ENCODE peak calls at places on chromosome 5, in six cellular contexts. One of them, this sample, is unnamed.

GRCh38 chr5:74028976-74029375 is 403.0 kb downstream of the ARHGEF28 start:
- DNase-seq in A549: no peak
- DNase-seq in esophagus squamous epithelium: no peak
- DNase-seq in IMR-90: no peak
- DNase-seq in gastrocnemius medialis: no peak
- DNase-seq in right lobe of liver: no peak
- DNase-seq in this sample: no peak

GRCh38 chr5:64883912-64884311 is 115.2 kb downstream of the CWC27 start:
- DNase-seq in A549: no peak
- DNase-seq in esophagus squamous epithelium: no peak
- DNase-seq in IMR-90: peak
- DNase-seq in gastrocnemius medialis: no peak
- DNase-seq in right lobe of liver: no peak
- DNase-seq in this sample: no peak

GRCh38 chr5:3836528-3836927 is 240.9 kb downstream of the IRX1 start:
- DNase-seq in A549: no peak
- DNase-seq in esophagus squamous epithelium: no peak
- DNase-seq in IMR-90: no peak
- DNase-seq in gastrocnemius medialis: no peak
- DNase-seq in right lobe of liver: no peak
- DNase-seq in this sample: no peak

GRCh38 chr5:38535281-38535750 is 21.1 kb downstream of the LIFR start:
- DNase-seq in A549: no peak
- DNase-seq in esophagus squamous epithelium: no peak
- DNase-seq in IMR-90: no peak
- DNase-seq in gastrocnemius medialis: peak
- DNase-seq in right lobe of liver: no peak
- DNase-seq in this sample: no peak

GRCh38 chr5:133487093-133487492 is 125.2 kb downstream of the FSTL4 start:
- DNase-seq in A549: no peak
- DNase-seq in esophagus squamous epithelium: no peak
- DNase-seq in IMR-90: no peak
- DNase-seq in gastrocnemius medialis: no peak
- DNase-seq in right lobe of liver: no peak
- DNase-seq in this sample: no peak

GRCh38 chr5:75049581-75050274 is 2.6 kb downstream of the GCNT4 start:
- DNase-seq in A549: peak
- DNase-seq in esophagus squamous epithelium: no peak
- DNase-seq in IMR-90: peak
- DNase-seq in gastrocnemius medialis: no peak
- DNase-seq in right lobe of liver: no peak
- DNase-seq in this sample: no peak

GRCh38 chr5:139845846-139846681 is 50.5 kb downstream of the PSD2 start:
- DNase-seq in A549: no peak
- DNase-seq in esophagus squamous epithelium: no peak
- DNase-seq in IMR-90: no peak
- DNase-seq in gastrocnemius medialis: no peak
- DNase-seq in right lobe of liver: peak
- DNase-seq in this sample: no peak

GRCh38 chr5:21173526-21173925 is 1185.5 kb upstream of the CDH18 start:
- DNase-seq in A549: no peak
- DNase-seq in esophagus squamous epithelium: no peak
- DNase-seq in IMR-90: no peak
- DNase-seq in gastrocnemius medialis: no peak
- DNase-seq in right lobe of liver: no peak
- DNase-seq in this sample: no peak

GRCh38 chr5:169637856-169638190 is 748 bp downstream of the DOCK2 start:
- DNase-seq in A549: no peak
- DNase-seq in esophagus squamous epithelium: no peak
- DNase-seq in IMR-90: no peak
- DNase-seq in gastrocnemius medialis: no peak
- DNase-seq in right lobe of liver: peak
- DNase-seq in this sample: no peak

GRCh38 chr5:98248949-98249348 is 524.5 kb upstream of the RGMB start:
- DNase-seq in A549: no peak
- DNase-seq in esophagus squamous epithelium: no peak
- DNase-seq in IMR-90: peak
- DNase-seq in gastrocnemius medialis: no peak
- DNase-seq in right lobe of liver: no peak
- DNase-seq in this sample: no peak

GRCh38 chr5:126520593-126520953 is 74.4 kb downstream of the ALDH7A1 start:
- DNase-seq in A549: no peak
- DNase-seq in esophagus squamous epithelium: no peak
- DNase-seq in IMR-90: no peak
- DNase-seq in gastrocnemius medialis: no peak
- DNase-seq in right lobe of liver: no peak
- DNase-seq in this sample: no peak

GRCh38 chr5:126523818-126524522 is 71.0 kb downstream of the ALDH7A1 start:
- DNase-seq in A549: no peak
- DNase-seq in esophagus squamous epithelium: no peak
- DNase-seq in IMR-90: peak
- DNase-seq in gastrocnemius medialis: no peak
- DNase-seq in right lobe of liver: no peak
- DNase-seq in this sample: no peak

GRCh38 chr5:126519637-126520592 is 75.1 kb downstream of the ALDH7A1 start:
- DNase-seq in A549: no peak
- DNase-seq in esophagus squamous epithelium: no peak
- DNase-seq in IMR-90: peak
- DNase-seq in gastrocnemius medialis: peak
- DNase-seq in right lobe of liver: no peak
- DNase-seq in this sample: no peak

GRCh38 chr5:126516852-126517251 is 78.2 kb downstream of the ALDH7A1 start:
- DNase-seq in A549: no peak
- DNase-seq in esophagus squamous epithelium: no peak
- DNase-seq in IMR-90: peak
- DNase-seq in gastrocnemius medialis: no peak
- DNase-seq in right lobe of liver: no peak
- DNase-seq in this sample: no peak

GRCh38 chr5:126521130-126521529 is 73.9 kb downstream of the ALDH7A1 start:
- DNase-seq in A549: no peak
- DNase-seq in esophagus squamous epithelium: no peak
- DNase-seq in IMR-90: no peak
- DNase-seq in gastrocnemius medialis: no peak
- DNase-seq in right lobe of liver: no peak
- DNase-seq in this sample: no peak
- TF ChIP-seq POLR2A in A549: no peak
- TF ChIP-seq POLR2A in esophagus squamous epithelium: no peak
- TF ChIP-seq POLR2A in IMR-90: no peak
- TF ChIP-seq POLR2A in gastrocnemius medialis: no peak
- TF ChIP-seq POLR2A in right lobe of liver: no peak
- TF ChIP-seq POLR2A in this sample: no peak

DNA sequence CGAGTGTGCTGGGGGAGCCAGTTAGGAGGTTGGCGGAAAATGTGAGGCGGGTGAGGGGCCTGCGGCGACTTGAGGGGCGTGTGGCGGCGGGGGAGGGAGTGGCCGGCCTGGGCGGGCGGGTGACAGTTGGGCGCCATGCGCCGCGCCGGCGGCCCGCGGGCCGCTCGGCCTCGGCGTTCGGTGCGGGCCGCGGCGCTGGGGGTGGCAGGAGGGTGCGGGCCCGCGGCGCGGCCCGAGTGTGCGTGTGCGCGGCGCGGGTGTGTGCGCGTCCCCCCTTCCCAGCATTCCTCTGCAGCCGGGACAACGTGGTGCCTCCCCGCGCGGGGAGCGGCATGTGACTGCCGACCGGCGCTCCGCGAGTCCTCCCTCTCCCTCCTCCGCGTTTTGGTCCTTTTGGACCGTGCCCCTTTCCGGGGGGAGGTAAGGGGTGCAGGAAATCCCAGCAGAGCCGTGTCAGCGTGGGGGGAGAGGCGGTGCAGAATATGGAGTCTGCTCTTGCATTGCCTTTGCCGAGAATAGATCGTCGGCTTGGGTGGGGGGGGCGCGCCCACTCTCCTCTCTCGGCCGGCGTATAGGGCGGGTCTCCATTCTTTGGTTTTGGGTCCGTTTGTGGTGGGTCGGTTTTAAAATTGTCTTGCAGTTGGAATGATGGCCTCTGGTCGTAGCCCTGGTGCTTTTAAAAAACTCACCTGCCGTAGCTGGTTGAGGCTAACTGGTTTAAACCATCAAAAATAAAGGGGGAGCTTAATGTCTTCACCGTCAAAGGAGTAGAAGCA is 1.9 kb downstream of the LARP1 start:
- DNase-seq in A549: no peak
- DNase-seq in esophagus squamous epithelium: no peak
- DNase-seq in IMR-90: peak
- DNase-seq in gastrocnemius medialis: peak
- DNase-seq in right lobe of liver: peak
- DNase-seq in this sample: no peak
- TF ChIP-seq POLR2A in A549: no peak
- TF ChIP-seq POLR2A in esophagus squamous epithelium: no peak
- TF ChIP-seq POLR2A in IMR-90: no peak
- TF ChIP-seq POLR2A in gastrocnemius medialis: peak
- TF ChIP-seq POLR2A in right lobe of liver: no peak
- TF ChIP-seq POLR2A in this sample: no peak

GRCh38 chr5:126595486-126596083 is 566 bp upstream of the ALDH7A1 start:
- DNase-seq in A549: no peak
- DNase-seq in esophagus squamous epithelium: no peak
- DNase-seq in IMR-90: peak
- DNase-seq in gastrocnemius medialis: no peak
- DNase-seq in right lobe of liver: no peak
- DNase-seq in this sample: no peak

GRCh38 chr5:126594077-126594476 is 942 bp downstream of the ALDH7A1 start:
- DNase-seq in A549: no peak
- DNase-seq in esophagus squamous epithelium: no peak
- DNase-seq in IMR-90: peak
- DNase-seq in gastrocnemius medialis: no peak
- DNase-seq in right lobe of liver: no peak
- DNase-seq in this sample: no peak

GRCh38 chr5:126591549-126591948 is 3.5 kb downstream of the ALDH7A1 start:
- DNase-seq in A549: no peak
- DNase-seq in esophagus squamous epithelium: no peak
- DNase-seq in IMR-90: no peak
- DNase-seq in gastrocnemius medialis: no peak
- DNase-seq in right lobe of liver: no peak
- DNase-seq in this sample: no peak

GRCh38 chr5:126597156-126597555 is 2.1 kb upstream of the ALDH7A1 start:
- DNase-seq in A549: peak
- DNase-seq in esophagus squamous epithelium: no peak
- DNase-seq in IMR-90: peak
- DNase-seq in gastrocnemius medialis: no peak
- DNase-seq in right lobe of liver: no peak
- DNase-seq in this sample: no peak

DNA sequence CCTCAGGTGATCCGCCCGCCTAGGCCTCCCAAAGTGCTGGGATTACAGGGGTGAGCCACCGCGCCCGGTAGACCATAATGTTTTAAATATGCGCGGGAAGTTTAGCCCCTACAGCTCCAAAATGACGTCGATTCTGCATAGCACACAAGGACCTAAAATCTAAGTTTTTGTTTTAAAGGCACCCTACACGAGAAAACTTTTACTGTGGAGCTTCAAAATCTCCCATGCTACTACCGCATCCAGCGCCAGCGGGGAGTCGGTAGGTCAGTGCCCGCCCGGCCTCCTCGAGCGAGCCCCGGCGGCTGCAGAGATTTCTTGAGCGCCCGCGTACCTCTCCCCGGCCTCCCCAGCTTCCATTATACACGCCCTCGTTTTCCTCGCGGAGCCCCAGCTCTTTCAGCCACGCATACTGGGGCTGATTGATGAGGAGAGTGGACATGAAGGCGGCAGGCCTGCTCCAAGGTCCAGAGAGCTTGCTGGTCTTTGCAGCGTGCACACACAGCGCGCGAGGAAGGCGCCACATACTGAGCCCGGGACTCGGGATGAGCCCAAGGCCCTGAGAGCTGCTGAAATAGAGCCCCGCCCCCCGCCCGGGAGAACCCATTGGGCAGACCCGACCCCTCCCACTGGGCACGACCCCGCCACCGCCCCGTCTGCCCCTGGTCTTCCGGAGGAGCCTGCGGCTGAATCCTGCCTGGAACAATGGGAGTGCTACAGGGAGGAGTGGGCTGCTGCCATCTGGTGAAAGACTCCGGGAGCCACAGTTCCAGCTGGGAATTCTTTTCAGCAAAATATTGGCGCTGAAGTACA is at the start of gene ALDH7A1:
- DNase-seq in A549: peak
- DNase-seq in esophagus squamous epithelium: peak
- DNase-seq in IMR-90: no peak
- DNase-seq in gastrocnemius medialis: peak
- DNase-seq in right lobe of liver: peak
- DNase-seq in this sample: peak
- TF ChIP-seq POLR2A in A549: peak
- TF ChIP-seq POLR2A in esophagus squamous epithelium: no peak
- TF ChIP-seq POLR2A in IMR-90: peak
- TF ChIP-seq POLR2A in gastrocnemius medialis: no peak
- TF ChIP-seq POLR2A in right lobe of liver: peak
- TF ChIP-seq POLR2A in this sample: no peak

GRCh38 chr5:141876628-141877477 is 1.4 kb downstream of the PCDH1 start:
- DNase-seq in A549: no peak
- DNase-seq in esophagus squamous epithelium: no peak
- DNase-seq in IMR-90: no peak
- DNase-seq in gastrocnemius medialis: no peak
- DNase-seq in right lobe of liver: peak
- DNase-seq in this sample: peak
- TF ChIP-seq POLR2A in A549: no peak
- TF ChIP-seq POLR2A in esophagus squamous epithelium: no peak
- TF ChIP-seq POLR2A in IMR-90: no peak
- TF ChIP-seq POLR2A in gastrocnemius medialis: no peak
- TF ChIP-seq POLR2A in right lobe of liver: peak
- TF ChIP-seq POLR2A in this sample: no peak

DNA sequence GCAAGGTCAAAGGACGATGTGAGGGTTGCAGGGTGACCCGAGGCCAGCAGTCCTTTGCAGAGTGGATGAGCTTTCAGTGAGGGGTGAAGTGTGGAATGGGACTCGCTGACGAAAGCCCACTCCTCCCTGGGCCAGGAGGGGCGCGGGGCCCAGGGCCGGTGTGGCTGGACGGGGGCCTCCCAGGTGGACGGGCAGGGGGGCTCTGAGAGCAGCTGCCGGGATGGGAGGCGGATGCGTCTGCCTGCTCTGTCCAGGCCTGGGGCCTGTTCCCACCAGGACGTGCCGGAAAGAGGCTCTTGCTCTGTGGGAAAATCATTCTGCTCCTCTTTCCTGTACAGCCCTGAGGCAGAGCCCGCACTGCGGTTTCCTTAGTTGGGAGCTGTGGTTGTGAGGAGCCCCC is 24.3 kb downstream of the IRX4 start:
- DNase-seq in A549: no peak
- DNase-seq in esophagus squamous epithelium: no peak
- DNase-seq in IMR-90: no peak
- DNase-seq in gastrocnemius medialis: no peak
- DNase-seq in right lobe of liver: no peak
- DNase-seq in this sample: no peak
- TF ChIP-seq POLR2A in A549: no peak
- TF ChIP-seq POLR2A in esophagus squamous epithelium: no peak
- TF ChIP-seq POLR2A in IMR-90: no peak
- TF ChIP-seq POLR2A in gastrocnemius medialis: no peak
- TF ChIP-seq POLR2A in right lobe of liver: no peak
- TF ChIP-seq POLR2A in this sample: no peak

DNA sequence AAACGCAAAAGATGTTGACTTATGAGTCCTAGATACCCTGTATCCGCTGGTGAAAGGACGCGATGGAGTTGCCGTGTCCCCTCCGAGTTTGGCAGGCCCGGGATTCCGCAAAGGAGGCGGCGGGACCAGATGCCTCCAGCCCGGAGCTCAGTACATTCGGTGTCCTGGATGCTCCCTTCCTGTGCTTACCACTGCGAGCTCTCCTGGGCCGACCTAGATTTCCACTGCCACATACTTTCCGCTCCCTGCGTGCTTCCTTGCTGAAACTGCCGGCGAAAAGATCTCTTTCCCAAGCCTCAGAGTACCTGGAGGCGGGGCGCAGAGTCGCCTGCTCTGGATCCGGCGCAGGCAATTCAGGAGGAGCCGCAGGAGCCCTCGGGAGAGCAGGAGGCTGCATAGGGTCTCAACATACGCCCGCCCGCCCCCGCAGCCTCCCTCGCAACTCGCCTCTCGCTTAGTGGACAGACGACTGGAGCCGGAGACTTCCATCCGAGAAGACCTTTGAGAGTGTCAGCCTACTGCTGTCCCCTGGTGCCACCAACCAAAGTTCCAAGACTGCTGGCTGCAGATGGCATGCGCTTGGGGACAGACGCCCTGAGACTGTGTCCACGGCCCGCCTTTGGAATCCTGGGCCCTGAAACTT is 39.8 kb downstream of the ANXA2R start:
- DNase-seq in A549: no peak
- DNase-seq in esophagus squamous epithelium: no peak
- DNase-seq in IMR-90: peak
- DNase-seq in gastrocnemius medialis: no peak
- DNase-seq in right lobe of liver: no peak
- DNase-seq in this sample: no peak
- TF ChIP-seq POLR2A in A549: peak
- TF ChIP-seq POLR2A in esophagus squamous epithelium: no peak
- TF ChIP-seq POLR2A in IMR-90: no peak
- TF ChIP-seq POLR2A in gastrocnemius medialis: no peak
- TF ChIP-seq POLR2A in right lobe of liver: no peak
- TF ChIP-seq POLR2A in this sample: no peak